ENCODE peak calls at places on chromosomes 6 and 20, in four cellular contexts. H, W, N and J are unnamed samples.

GRCh38 chr6:38261626-38262025 is 378.1 kb downstream of the BTBD9 start:
- DNase-seq in H (no peak), N (no peak), W (no peak), J (peak)

GRCh38 chr20:48286571-48287551 is 501.6 kb upstream of the SULF2 start:
- DNase-seq in N (peak), W (no peak), H (no peak), J (no peak)

GRCh38 chr20:745683-746301 is 22.5 kb downstream of the SLC52A3 start:
- DNase-seq in H (no peak), N (no peak), W (no peak), J (peak)

GRCh38 chr6:86715676-86716075 is 221.7 kb upstream of the HTR1E start:
- DNase-seq in N (no peak), W (no peak), H (no peak), J (no peak)

GRCh38 chr6:152529364-152529763 is 107.8 kb downstream of the SYNE1 start:
- DNase-seq in W (no peak), N (no peak), H (no peak), J (no peak)

GRCh38 chr6:166775180-166775922 is 148.3 kb upstream of the RPS6KA2 start:
- DNase-seq in N (peak), H (peak), W (no peak), J (peak)

GRCh38 chr6:155472886-155473285 is 17.2 kb upstream of the NOX3 start:
- DNase-seq in N (no peak), H (no peak), W (no peak), J (no peak)

GRCh38 chr6:4780360-4780812 is 4.2 kb downstream of the CDYL start:
- DNase-seq in N (no peak), W (no peak), H (no peak), J (no peak)

GRCh38 chr6:64591682-64592081 is 956.1 kb downstream of the PHF3 start:
- DNase-seq in W (no peak), N (no peak), H (no peak), J (no peak)

GRCh38 chr6:133244502-133244901 is 3.3 kb downstream of the EYA4 start:
- DNase-seq in H (no peak), N (no peak), W (no peak), J (no peak)

GRCh38 chr20:8154636-8155035 is 22.6 kb downstream of the PLCB1 start:
- DNase-seq in W (no peak), H (no peak), N (no peak), J (no peak)

GRCh38 chr6:136788069-136788902 is 4.0 kb downstream of the MAP3K5 start:
- DNase-seq in H (no peak), N (no peak), W (no peak), J (no peak)

GRCh38 chr6:12254228-12254627 is 35.9 kb upstream of the EDN1 start:
- DNase-seq in H (no peak), N (no peak), W (no peak), J (no peak)

GRCh38 chr20:58639182-58640146 is 11.6 kb upstream of the STX16 start:
- DNase-seq in H (no peak), W (no peak), N (no peak), J (no peak)

GRCh38 chr6:15021074-15021473 is 224.8 kb upstream of the JARID2 start:
- DNase-seq in N (no peak), W (no peak), H (no peak), J (no peak)

DNA sequence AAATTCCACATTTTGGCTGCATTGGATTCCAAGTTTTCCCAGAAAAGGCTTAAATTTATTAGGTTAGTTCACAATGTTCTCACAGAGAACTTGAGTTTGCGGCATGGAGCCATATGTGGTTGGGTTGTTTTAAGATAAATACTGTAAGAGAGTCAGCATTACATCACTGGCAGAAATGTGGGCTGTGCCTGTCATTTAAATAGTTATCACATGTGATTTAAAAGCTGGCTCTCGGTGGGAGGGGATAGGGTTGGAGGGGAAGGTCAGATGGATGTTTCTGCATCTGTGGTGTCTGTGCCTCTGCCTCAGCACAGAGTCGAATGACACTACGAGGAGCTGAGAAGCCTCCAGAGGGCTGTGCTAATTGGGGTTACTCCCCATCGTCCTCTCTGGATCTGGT is 73.8 kb upstream of the SCP2D1 start:
- DNase-seq in H (no peak), W (no peak), N (no peak), J (no peak)
- TF ChIP-seq JUND in H (no peak), W (no peak), N (no peak), J (no peak)

GRCh38 chr6:110476046-110476849 is at the start of gene SLC22A16:
- DNase-seq in N (no peak), W (no peak), H (no peak), J (no peak)

GRCh38 chr6:110472739-110473138 is 3.7 kb downstream of the SLC22A16 start:
- DNase-seq in N (no peak), H (no peak), W (no peak), J (no peak)

GRCh38 chr6:110474500-110474899 is 1.9 kb downstream of the SLC22A16 start:
- DNase-seq in W (no peak), H (no peak), N (no peak), J (no peak)

GRCh38 chr6:110471966-110472365 is 4.4 kb downstream of the SLC22A16 start:
- DNase-seq in N (no peak), H (no peak), W (no peak), J (no peak)

DNA sequence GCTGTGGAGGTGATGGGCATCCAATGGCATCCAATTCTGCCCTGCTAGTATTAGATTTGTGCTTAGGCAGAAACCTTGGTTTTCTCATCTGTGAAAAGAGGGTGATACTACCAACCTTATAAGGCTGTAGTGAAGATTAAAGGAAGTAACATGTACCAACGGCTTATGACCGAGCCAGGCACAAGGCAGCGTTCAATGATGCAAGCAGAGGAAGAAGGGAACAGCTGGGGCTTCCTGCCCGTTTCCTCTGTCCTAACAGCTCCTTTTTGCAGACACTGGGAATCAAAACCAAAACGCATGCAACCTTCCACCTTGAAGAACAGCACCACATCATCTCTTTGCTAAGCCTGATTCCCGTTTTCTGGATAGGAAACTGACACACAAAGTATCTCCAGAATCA is 1.2 kb downstream of the SLC22A16 start:
- DNase-seq in N (no peak), H (no peak), W (no peak), J (no peak)
- TF ChIP-seq JUND in N (no peak), H (no peak), W (no peak), J (no peak)

GRCh38 chr20:61739832-61740118 is 325.9 kb downstream of the TAF4 start:
- DNase-seq in W (no peak), N (no peak), H (no peak), J (no peak)

GRCh38 chr20:61738601-61739069 is 327.0 kb downstream of the TAF4 start:
- DNase-seq in W (no peak), N (no peak), H (no peak), J (no peak)

GRCh38 chr20:61737346-61737745 is 328.3 kb downstream of the TAF4 start:
- DNase-seq in H (no peak), W (no peak), N (no peak), J (no peak)

GRCh38 chr20:61737812-61738443 is 327.8 kb downstream of the TAF4 start:
- DNase-seq in W (no peak), N (no peak), H (no peak), J (no peak)

GRCh38 chr20:61739086-61739831 is 326.4 kb downstream of the TAF4 start:
- DNase-seq in W (no peak), N (no peak), H (no peak), J (no peak)
- TF ChIP-seq JUND in W (no peak), N (no peak), H (no peak), J (no peak)

GRCh38 chr6:44052419-44053011 is 74.7 kb downstream of the MRPL14 start:
- DNase-seq in N (no peak), H (no peak), W (no peak), J (peak)
- TF ChIP-seq JUND in N (no peak), H (no peak), W (no peak), J (no peak)

DNA sequence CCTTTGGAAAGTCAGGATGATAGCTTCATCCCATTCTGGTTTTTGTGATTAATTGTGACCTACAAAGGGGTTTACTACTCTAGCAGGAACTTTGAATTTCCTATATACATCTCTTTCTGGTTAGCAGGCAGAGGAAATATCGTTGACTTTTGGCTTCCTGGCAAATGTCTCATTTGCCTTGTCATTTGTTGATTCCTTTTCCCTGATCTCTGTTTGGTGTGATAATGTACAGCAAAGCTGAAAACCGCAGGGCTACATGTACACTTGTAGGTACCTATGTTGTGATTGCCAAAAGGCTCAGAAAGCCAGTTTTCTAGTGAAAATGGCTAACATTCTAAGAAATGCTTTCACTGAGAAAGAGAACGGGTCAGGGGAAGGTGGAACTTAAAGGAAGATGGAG is 44.3 kb downstream of the TOP1 start:
- DNase-seq in W (no peak), H (no peak), N (no peak), J (no peak)
- TF ChIP-seq JUND in W (no peak), H (no peak), N (no peak), J (no peak)

DNA sequence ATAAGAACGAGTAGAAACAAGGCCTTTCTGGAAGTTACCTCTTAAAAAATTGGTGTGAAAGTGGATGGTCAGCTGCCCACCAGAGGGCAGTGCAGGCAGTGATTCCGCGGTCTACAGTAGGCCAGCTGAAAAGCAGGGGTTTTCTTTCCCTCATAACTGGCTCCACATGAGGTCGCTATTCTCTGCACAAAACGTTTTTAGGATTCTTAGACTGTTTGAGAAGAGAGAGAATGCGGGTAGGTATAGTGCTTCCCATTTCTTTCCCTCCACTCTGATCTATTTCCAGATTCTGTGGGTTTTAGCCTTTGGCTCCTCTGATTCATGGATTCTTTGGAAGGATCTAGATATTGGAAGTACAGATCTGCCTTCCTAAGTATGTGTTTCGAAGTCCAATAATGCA is 14.2 kb downstream of the FIG4 start:
- DNase-seq in H (peak), N (peak), W (peak), J (peak)
- TF ChIP-seq JUND in H (no peak), N (no peak), W (no peak), J (no peak)